ENCODE peak calls at places on chromosomes 6 and 20, in nine cellular contexts. B, Z, E, C, D, O, X, I and W are unnamed samples.

GRCh38 chr20:53581444-53582311 is 12.0 kb downstream of the ZNF217 start:
- DNase-seq in B (no peak), Z (no peak), E (no peak), C (no peak), D (peak), O (no peak), X (no peak), I (peak), W (no peak)

GRCh38 chr6:46893648-46894047 is 28.1 kb downstream of the ADGRF5 start:
- DNase-seq in B (no peak), Z (no peak), E (no peak), C (peak), D (no peak), O (no peak), X (no peak), I (no peak), W (no peak)

GRCh38 chr6:113684382-113684901 is 172.7 kb upstream of the MARCKS start:
- DNase-seq in B (peak), Z (no peak), E (peak), C (no peak), D (no peak), O (no peak), X (no peak), I (no peak), W (no peak)

GRCh38 chr20:50005378-50006020 is 22.7 kb downstream of the SNAI1 start:
- DNase-seq in B (no peak), Z (no peak), E (no peak), C (no peak), D (no peak), O (no peak), X (no peak), I (no peak), W (no peak)

GRCh38 chr20:46150982-46151381 is 32.9 kb downstream of the CD40 start:
- DNase-seq in B (no peak), Z (no peak), E (no peak), C (peak), D (no peak), O (no peak), X (no peak), I (no peak), W (no peak)

GRCh38 chr6:139395891-139396299 is 21.4 kb upstream of the CITED2 start:
- DNase-seq in B (no peak), Z (no peak), E (no peak), C (no peak), D (no peak), O (no peak), X (no peak), I (no peak), W (no peak)

GRCh38 chr6:143402721-143403336 is 47.7 kb downstream of the ADAT2 start:
- DNase-seq in B (no peak), Z (no peak), E (no peak), C (no peak), D (no peak), O (no peak), X (no peak), I (no peak), W (no peak)

GRCh38 chr6:157536218-157536534 is 155.2 kb downstream of the ZDHHC14 start:
- DNase-seq in B (no peak), Z (no peak), E (no peak), C (no peak), D (no peak), O (no peak), X (no peak), I (no peak), W (no peak)